ENCODE peak calls at places on chromosomes 3 and 15, in four cellular contexts. One of them, this sample, is unnamed. For H3K36me3 and H3K4me1, the result is how much of the 10 kb centered on the place peaks cover.

GRCh38 chr3:127404614-127405598 is 117.1 kb upstream of the PRR20G start:
- DNase-seq in GM12878: no peak
- DNase-seq in HepG2: no peak
- DNase-seq in H1: no peak
- DNase-seq in this sample: no peak

GRCh38 chr15:61025283-61025682 is 203.8 kb downstream of the RORA start:
- DNase-seq in GM12878: no peak
- DNase-seq in HepG2: no peak
- DNase-seq in H1: no peak
- DNase-seq in this sample: no peak

GRCh38 chr15:56984681-56985515 is 66.5 kb downstream of the TCF12 start:
- DNase-seq in GM12878: no peak
- DNase-seq in HepG2: no peak
- DNase-seq in H1: no peak
- DNase-seq in this sample: no peak

GRCh38 chr15:91031796-91032195 is 9.4 kb upstream of the VPS33B start:
- DNase-seq in GM12878: no peak
- DNase-seq in HepG2: no peak
- DNase-seq in H1: no peak
- DNase-seq in this sample: no peak

GRCh38 chr3:83559082-83559481 is 1399.7 kb upstream of the CADM2 start:
- DNase-seq in GM12878: no peak
- DNase-seq in HepG2: no peak
- DNase-seq in H1: no peak
- DNase-seq in this sample: no peak

GRCh38 chr3:128242818-128243601 is 89.7 kb downstream of the EEFSEC start:
- DNase-seq in GM12878: no peak
- DNase-seq in HepG2: no peak
- DNase-seq in H1: no peak
- DNase-seq in this sample: no peak

GRCh38 chr3:187025254-187025655 is 94.9 kb downstream of the ST6GAL1 start:
- DNase-seq in GM12878: no peak
- DNase-seq in HepG2: no peak
- DNase-seq in H1: no peak
- DNase-seq in this sample: no peak

GRCh38 chr3:190644766-190645165 is 130.9 kb downstream of the IL1RAP start:
- DNase-seq in GM12878: no peak
- DNase-seq in HepG2: no peak
- DNase-seq in H1: no peak
- DNase-seq in this sample: no peak

GRCh38 chr3:89113887-89114840 is 6.7 kb downstream of the EPHA3 start:
- DNase-seq in GM12878: no peak
- DNase-seq in HepG2: peak
- DNase-seq in H1: peak
- DNase-seq in this sample: peak

GRCh38 chr3:59300727-59301134 is 250.9 kb upstream of the CFAP20DC start:
- DNase-seq in GM12878: no peak
- DNase-seq in HepG2: no peak
- DNase-seq in H1: no peak
- DNase-seq in this sample: no peak

GRCh38 chr15:56038015-56038414 is 44.6 kb upstream of the NEDD4 start:
- DNase-seq in GM12878: no peak
- DNase-seq in HepG2: no peak
- DNase-seq in H1: no peak
- DNase-seq in this sample: no peak

GRCh38 chr15:41022487-41023090 is 69.3 kb downstream of the CHAC1 start:
- DNase-seq in GM12878: peak
- DNase-seq in HepG2: peak
- DNase-seq in H1: no peak
- DNase-seq in this sample: peak

GRCh38 chr15:31058236-31058962 is 43.1 kb downstream of the TRPM1 start:
- DNase-seq in GM12878: no peak
- DNase-seq in HepG2: no peak
- DNase-seq in H1: no peak
- DNase-seq in this sample: no peak

GRCh38 chr15:25850154-25851111 is 12.7 kb downstream of the ATP10A start:
- DNase-seq in GM12878: peak
- DNase-seq in HepG2: peak
- DNase-seq in H1: no peak
- DNase-seq in this sample: peak

GRCh38 chr15:90101130-90101968 is 919 bp downstream of the IDH2 start:
- DNase-seq in GM12878: no peak
- DNase-seq in HepG2: no peak
- DNase-seq in H1: no peak
- DNase-seq in this sample: no peak

GRCh38 chr15:74365619-74366445 is 1.6 kb downstream of the CYP11A1 start:
- DNase-seq in GM12878: no peak
- DNase-seq in HepG2: peak
- DNase-seq in H1: no peak
- DNase-seq in this sample: no peak

GRCh38 chr3:134353831-134354611 is 20.2 kb downstream of the AMOTL2 start:
- DNase-seq in GM12878: no peak
- DNase-seq in HepG2: no peak
- DNase-seq in H1: no peak
- DNase-seq in this sample: no peak

GRCh38 chr3:11385908-11386307 is 113.7 kb downstream of the ATG7 start:
- DNase-seq in GM12878: no peak
- DNase-seq in HepG2: no peak
- DNase-seq in H1: no peak
- DNase-seq in this sample: no peak

GRCh38 chr3:177694316-177694715 is 497.0 kb upstream of the TBL1XR1 start:
- DNase-seq in GM12878: no peak
- DNase-seq in HepG2: no peak
- DNase-seq in H1: no peak
- DNase-seq in this sample: no peak

GRCh38 chr3:98655666-98656065 is 62.3 kb upstream of the CPOX start:
- DNase-seq in GM12878: no peak
- DNase-seq in HepG2: no peak
- DNase-seq in H1: no peak
- DNase-seq in this sample: no peak

GRCh38 chr15:25762015-25762662 is 101.0 kb downstream of the ATP10A start:
- DNase-seq in GM12878: no peak
- DNase-seq in HepG2: no peak
- DNase-seq in H1: no peak
- DNase-seq in this sample: no peak

GRCh38 chr15:93250905-93251304 is 161.9 kb upstream of the RGMA start:
- DNase-seq in GM12878: no peak
- DNase-seq in HepG2: no peak
- DNase-seq in H1: no peak
- DNase-seq in this sample: no peak

GRCh38 chr3:86624192-86624591 is 366.8 kb downstream of the VGLL3 start:
- DNase-seq in GM12878: no peak
- DNase-seq in HepG2: no peak
- DNase-seq in H1: no peak
- DNase-seq in this sample: no peak

GRCh38 chr3:186821429-186822367 is 15.4 kb upstream of the RFC4 start:
- DNase-seq in GM12878: no peak
- DNase-seq in HepG2: peak
- DNase-seq in H1: no peak
- DNase-seq in this sample: peak

GRCh38 chr3:108603689-108604088 is 14.2 kb downstream of the DZIP3 start:
- DNase-seq in GM12878: no peak
- DNase-seq in HepG2: no peak
- DNase-seq in H1: no peak
- DNase-seq in this sample: no peak

GRCh38 chr3:133294253-133294652 is 105.6 kb upstream of the BFSP2 start:
- DNase-seq in GM12878: no peak
- DNase-seq in HepG2: no peak
- DNase-seq in H1: no peak
- DNase-seq in this sample: no peak

GRCh38 chr15:41001524-41001923 is 48.3 kb downstream of the CHAC1 start:
- DNase-seq in GM12878: no peak
- DNase-seq in HepG2: no peak
- DNase-seq in H1: no peak
- DNase-seq in this sample: no peak

GRCh38 chr3:16174389-16174788 is at the start of gene GALNT15:
- DNase-seq in GM12878: no peak
- DNase-seq in HepG2: no peak
- DNase-seq in H1: no peak
- DNase-seq in this sample: no peak

GRCh38 chr3:141407043-141407442 is 38.7 kb downstream of the ZBTB38 start:
- DNase-seq in GM12878: no peak
- DNase-seq in HepG2: no peak
- DNase-seq in H1: no peak
- DNase-seq in this sample: no peak

GRCh38 chr3:150370129-150370602 is 37.9 kb upstream of the TSC22D2 start:
- DNase-seq in GM12878: no peak
- DNase-seq in HepG2: peak
- DNase-seq in H1: peak
- DNase-seq in this sample: peak

GRCh38 chr15:78205856-78206255 is 28.5 kb downstream of the ACSBG1 start:
- DNase-seq in GM12878: no peak
- DNase-seq in HepG2: no peak
- DNase-seq in H1: no peak
- DNase-seq in this sample: no peak

GRCh38 chr15:41940441-41940857 is 31.9 kb downstream of the EHD4 start:
- DNase-seq in GM12878: no peak
- DNase-seq in HepG2: peak
- DNase-seq in H1: no peak
- DNase-seq in this sample: no peak

GRCh38 chr3:67790043-67790442 is 135.6 kb upstream of the SUCLG2 start:
- DNase-seq in GM12878: peak
- DNase-seq in HepG2: peak
- DNase-seq in H1: peak
- DNase-seq in this sample: peak

GRCh38 chr3:32154180-32154579 is 47.8 kb downstream of the GPD1L start:
- DNase-seq in GM12878: no peak
- DNase-seq in HepG2: peak
- DNase-seq in H1: no peak
- DNase-seq in this sample: no peak

GRCh38 chr15:59294961-59295741 is 77.5 kb downstream of the MYO1E start:
- DNase-seq in GM12878: no peak
- DNase-seq in HepG2: no peak
- DNase-seq in H1: no peak
- DNase-seq in this sample: no peak

GRCh38 chr15:100901702-100902435 is 17.3 kb upstream of the LRRK1 start:
- DNase-seq in GM12878: no peak
- DNase-seq in HepG2: no peak
- DNase-seq in H1: no peak
- DNase-seq in this sample: no peak
- TF ChIP-seq SUZ12 in GM12878: no peak
- TF ChIP-seq SUZ12 in HepG2: no peak
- TF ChIP-seq SUZ12 in H1: no peak
- TF ChIP-seq SUZ12 in this sample: no peak

GRCh38 chr3:119508172-119508845 is 10.0 kb downstream of the TIMMDC1 start:
- DNase-seq in GM12878: peak
- DNase-seq in HepG2: no peak
- DNase-seq in H1: no peak
- DNase-seq in this sample: no peak

GRCh38 chr3:119510690-119511089 is 12.3 kb downstream of the TIMMDC1 start:
- DNase-seq in GM12878: no peak
- DNase-seq in HepG2: peak
- DNase-seq in H1: no peak
- DNase-seq in this sample: no peak

GRCh38 chr3:119507404-119507803 is 9.1 kb downstream of the TIMMDC1 start:
- DNase-seq in GM12878: no peak
- DNase-seq in HepG2: no peak
- DNase-seq in H1: no peak
- DNase-seq in this sample: no peak
- H3K36me3 ChIP-seq in GM12878: under half
- H3K36me3 ChIP-seq in HepG2: under half
- H3K36me3 ChIP-seq in H1: under half
- H3K36me3 ChIP-seq in this sample: half or more

GRCh38 chr3:136954246-136954645 is 3.5 kb upstream of the IL20RB start:
- DNase-seq in GM12878: no peak
- DNase-seq in HepG2: no peak
- DNase-seq in H1: no peak
- DNase-seq in this sample: no peak
- H3K4me1 ChIP-seq in GM12878: under half
- H3K4me1 ChIP-seq in HepG2: under half
- H3K4me1 ChIP-seq in H1: under half
- H3K4me1 ChIP-seq in this sample: under half

GRCh38 chr3:81778678-81779182 is 17.3 kb upstream of the GBE1 start:
- DNase-seq in GM12878: peak
- DNase-seq in HepG2: no peak
- DNase-seq in H1: no peak
- DNase-seq in this sample: no peak
- TF ChIP-seq SUZ12 in GM12878: no peak
- TF ChIP-seq SUZ12 in HepG2: no peak
- TF ChIP-seq SUZ12 in H1: no peak
- TF ChIP-seq SUZ12 in this sample: no peak

GRCh38 chr3:118760611-118761606 is 273.7 kb downstream of the IGSF11 start:
- DNase-seq in GM12878: no peak
- DNase-seq in HepG2: no peak
- DNase-seq in H1: peak
- DNase-seq in this sample: peak
- H3K36me3 ChIP-seq in GM12878: under half
- H3K36me3 ChIP-seq in HepG2: under half
- H3K36me3 ChIP-seq in H1: under half
- H3K36me3 ChIP-seq in this sample: under half

DNA sequence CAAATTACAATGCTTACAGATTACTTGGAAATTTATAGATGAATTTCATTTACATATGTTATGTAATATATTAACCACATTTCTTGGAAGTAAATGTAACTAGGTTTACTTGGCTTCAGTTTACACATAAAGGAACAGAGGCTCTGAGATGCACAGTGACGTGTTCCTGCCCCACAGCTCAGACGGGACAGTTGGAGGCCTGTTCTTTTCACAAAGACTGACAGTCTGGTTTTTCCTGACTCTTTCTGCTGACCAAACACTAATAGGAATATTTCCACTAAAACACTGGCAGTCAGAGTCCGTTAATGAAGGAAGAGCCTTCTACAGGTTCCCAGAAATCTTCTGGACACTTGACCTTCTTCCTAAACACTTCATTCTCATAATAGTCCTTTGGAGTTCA is 336.1 kb downstream of the MFSD1 start:
- DNase-seq in GM12878: no peak
- DNase-seq in HepG2: no peak
- DNase-seq in H1: no peak
- DNase-seq in this sample: no peak
- H3K4me1 ChIP-seq in GM12878: under half
- H3K4me1 ChIP-seq in HepG2: under half
- H3K4me1 ChIP-seq in H1: under half
- H3K4me1 ChIP-seq in this sample: under half

DNA sequence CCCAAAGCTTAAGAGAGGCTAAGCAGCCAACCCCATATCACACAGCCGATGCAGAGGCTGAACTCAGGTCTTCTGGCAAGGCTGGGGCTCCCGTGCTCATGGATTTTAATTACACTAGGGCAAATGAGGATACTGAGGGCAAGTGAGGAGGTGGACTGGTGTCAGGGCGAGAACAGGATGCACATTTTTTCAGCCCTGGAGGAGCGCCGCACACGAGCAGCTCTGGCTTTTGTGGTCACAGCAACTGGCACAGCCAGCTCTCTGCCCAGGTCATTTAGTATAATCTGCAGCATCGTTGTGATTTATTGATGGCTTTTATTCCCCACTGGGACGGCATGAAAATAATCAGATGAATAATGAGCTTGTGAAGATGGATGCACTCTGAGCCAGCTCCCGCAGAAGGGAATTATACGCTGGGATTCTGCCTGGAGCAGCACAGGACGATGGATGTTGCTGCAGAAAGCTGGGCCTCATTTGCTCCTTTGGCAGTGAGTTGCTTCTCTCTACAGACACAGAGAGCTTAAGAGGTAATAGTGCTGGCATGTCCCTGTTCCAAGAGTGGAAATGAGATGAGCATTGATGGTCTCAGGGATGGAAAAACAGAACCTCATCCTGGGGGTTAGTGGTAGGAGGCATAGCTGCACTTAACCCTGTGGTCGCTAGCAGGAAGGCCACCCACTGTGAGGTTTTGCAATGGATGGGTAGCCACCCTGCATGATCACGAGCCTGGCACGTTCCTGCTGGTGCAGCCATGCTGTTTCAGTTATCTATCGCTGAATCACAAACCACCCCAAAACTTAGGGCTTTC is 135.4 kb downstream of the UACA start:
- DNase-seq in GM12878: no peak
- DNase-seq in HepG2: no peak
- DNase-seq in H1: no peak
- DNase-seq in this sample: no peak
- TF ChIP-seq SUZ12 in GM12878: no peak
- TF ChIP-seq SUZ12 in HepG2: no peak
- TF ChIP-seq SUZ12 in H1: no peak
- TF ChIP-seq SUZ12 in this sample: no peak

This sample was measured in NT2/D1.